ENCODE peak calls at places on chromosomes 3 and 15, in five cellular contexts. K is AG09309, O is AG08395, J is nephron progenitor cell, Q is germinal center. D is an unnamed sample.

GRCh38 chr3:54859204-54859603 is 68.7 kb downstream of the LRTM1 start:
- DNase-seq in J (no peak), O (peak; percentile 77), K (peak; percentile 43), Q (no peak), D (no peak)

GRCh38 chr3:63918321-63918720 is 6.1 kb upstream of the SCAANT1 start:
- DNase-seq in O (peak; percentile 73), J (no peak), K (no peak), Q (no peak), D (no peak)

GRCh38 chr15:77821188-77821958 is 188.7 kb upstream of the LINGO1 start:
- DNase-seq in Q (peak; percentile 49), O (peak; percentile 78), J (peak; percentile 80), K (no peak), D (peak; percentile 87)

GRCh38 chr3:30473374-30474051 is 132.9 kb upstream of the TGFBR2 start:
- DNase-seq in O (peak; percentile 31), J (no peak), K (no peak), Q (no peak), D (no peak)

GRCh38 chr3:8453153-8453552 is 48.5 kb upstream of the LMCD1 start:
- DNase-seq in O (no peak), K (no peak), Q (no peak), J (no peak), D (no peak)

GRCh38 chr3:172142074-172143059 is 103.0 kb downstream of the FNDC3B start:
- DNase-seq in J (no peak), O (peak; percentile 14), Q (peak; percentile 21), K (no peak), D (peak; percentile 42)

GRCh38 chr3:101466465-101467309 is 46.3 kb downstream of the SENP7 start:
- DNase-seq in K (no peak), J (peak; percentile 48), O (no peak), Q (no peak), D (no peak)

GRCh38 chr3:9569054-9569453 is 15.4 kb upstream of the LHFPL4 start:
- DNase-seq in K (no peak), J (no peak), Q (no peak), O (no peak), D (no peak)

GRCh38 chr15:90617171-90617570 is 87.4 kb downstream of the CRTC3 start:
- DNase-seq in J (no peak), Q (no peak), O (no peak), K (peak; percentile 32), D (no peak)

GRCh38 chr3:173529062-173529711 is 131.6 kb downstream of the NLGN1 start:
- DNase-seq in K (no peak), O (no peak), Q (peak; percentile 4), J (no peak), D (peak; percentile 54)

GRCh38 chr3:141094851-141095545 is 43.9 kb downstream of the SPSB4 start:
- DNase-seq in K (no peak), O (peak; percentile 68), Q (no peak), J (no peak), D (peak; percentile 86)

GRCh38 chr3:100975714-100976113 is 17.5 kb downstream of the ABI3BP start:
- DNase-seq in O (no peak), J (no peak), Q (no peak), K (no peak), D (no peak)

GRCh38 chr3:72176537-72177041 is 391.6 kb upstream of the PROK2 start:
- DNase-seq in Q (peak; percentile 77), K (no peak), J (no peak), O (no peak), D (no peak)

GRCh38 chr3:134253475-134254231 is 3.0 kb upstream of the RYK start:
- DNase-seq in J (no peak), K (no peak), O (no peak), Q (no peak), D (no peak)

GRCh38 chr3:66544619-66545429 is 44.0 kb upstream of the LRIG1 start:
- DNase-seq in Q (no peak), O (no peak), J (no peak), K (no peak), D (no peak)

GRCh38 chr3:185400340-185400667 is 37.4 kb downstream of the MAP3K13 start:
- DNase-seq in O (peak; percentile 9), J (no peak), K (no peak), Q (no peak), D (no peak)